ENCODE peak calls at places on chromosomes 13 and 19, in seven cellular contexts. N is GM12878, T is H1, J is SK-N-SH, S is HCT116, U is K562, E is HepG2. F is an unnamed sample.

GRCh38 chr13:114065141-114065925 is 67.1 kb downstream of the RASA3 start:
- DNase-seq in N (no peak), T (peak; percentile 43), J (peak; percentile 90), S (peak; percentile 90), U (peak; percentile 67), E (peak; percentile 16), F (peak; percentile 75)

GRCh38 chr13:70568571-70568970 is 460.3 kb upstream of the KLHL1 start:
- DNase-seq in N (peak; percentile 5), T (no peak), J (peak; percentile 21), S (peak; percentile 19), U (peak; percentile 5), E (peak; percentile 25), F (peak; percentile 27)

GRCh38 chr19:15238639-15239155 is 6.4 kb upstream of the EPHX3 start:
- DNase-seq in N (no peak), T (no peak), J (no peak), S (no peak), U (no peak), E (no peak), F (no peak)

GRCh38 chr13:51767100-51767499 is 36.9 kb downstream of the DHRS12 start:
- DNase-seq in N (no peak), T (no peak), J (no peak), S (no peak), U (no peak), E (no peak), F (no peak)

GRCh38 chr19:2603320-2603719 is 99.2 kb downstream of the GNG7 start:
- DNase-seq in N (no peak), T (no peak), J (no peak), S (no peak), U (no peak), E (no peak), F (no peak)

GRCh38 chr19:44856438-44857083 is 10.5 kb downstream of the NECTIN2 start:
- DNase-seq in N (no peak), T (no peak), J (no peak), S (no peak), U (peak; percentile 39), E (peak; percentile 64), F (no peak)

GRCh38 chr13:110244096-110244830 is 62.7 kb downstream of the COL4A1 start:
- DNase-seq in N (no peak), T (no peak), J (no peak), S (no peak), U (no peak), E (no peak), F (no peak)

GRCh38 chr13:73893833-73894232 is 240.4 kb downstream of the KLF12 start:
- DNase-seq in N (no peak), T (no peak), J (no peak), S (no peak), U (no peak), E (no peak), F (no peak)

GRCh38 chr19:28960986-28961705 is 251.8 kb downstream of the UQCRFS1 start:
- DNase-seq in N (no peak), T (no peak), J (no peak), S (no peak), U (no peak), E (no peak), F (no peak)

GRCh38 chr13:43544011-43544410 is 242.8 kb downstream of the ENOX1 start:
- DNase-seq in N (no peak), T (no peak), J (no peak), S (no peak), U (no peak), E (no peak), F (no peak)

GRCh38 chr13:102293723-102294122 is 108.1 kb downstream of the FGF14 start:
- DNase-seq in N (no peak), T (no peak), J (no peak), S (no peak), U (no peak), E (no peak), F (no peak)

GRCh38 chr13:51785592-51786424 is 18.2 kb downstream of the DHRS12 start:
- DNase-seq in N (no peak), T (no peak), J (peak; percentile 85), S (no peak), U (peak; percentile 10), E (no peak), F (no peak)

GRCh38 chr13:78121001-78121400 is 202.4 kb upstream of the EDNRB start:
- DNase-seq in N (no peak), T (no peak), J (no peak), S (no peak), U (no peak), E (no peak), F (no peak)

DNA sequence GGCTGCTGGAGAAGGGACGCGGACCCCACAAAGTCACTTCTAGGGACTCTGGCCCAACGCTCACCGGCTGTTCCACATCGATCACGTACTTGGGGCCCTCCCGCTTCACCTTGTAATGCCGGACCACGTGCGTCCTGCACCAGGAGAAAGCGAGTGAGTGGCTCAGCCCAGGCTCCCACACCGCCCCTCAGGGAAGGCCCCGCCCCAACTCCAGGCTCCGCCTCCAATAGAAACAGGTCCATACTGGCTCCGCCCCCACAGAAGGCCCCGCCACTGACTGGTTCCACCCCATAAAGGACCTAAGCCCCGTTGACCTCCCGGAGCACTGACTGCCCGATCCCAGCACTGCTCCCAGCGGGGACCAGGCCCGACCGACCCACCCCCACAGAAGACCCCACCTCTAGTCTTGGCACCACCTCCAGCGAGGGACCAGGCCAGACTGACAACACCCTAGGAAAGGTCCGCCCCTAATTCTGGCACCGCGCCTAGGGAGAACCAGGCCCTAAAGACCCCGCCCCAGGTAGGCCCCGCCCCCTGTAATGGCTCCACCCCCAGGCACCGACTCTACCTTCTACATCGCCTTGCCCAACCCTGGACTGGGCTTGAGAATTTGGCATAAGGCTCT is 11.3 kb downstream of the STAP2 start:
- DNase-seq in N (no peak), T (peak; percentile 89), J (peak; percentile 93), S (no peak), U (peak; percentile 91), E (no peak), F (no peak)
- TF ChIP-seq SIN3A in N (no peak), T (peak; percentile 77), J (no peak), S (no peak), U (peak; percentile 68), E (no peak), F (no peak)

GRCh38 chr13:45481688-45482087 is 16.9 kb downstream of the COG3 start:
- DNase-seq in N (no peak), T (no peak), J (no peak), S (no peak), U (no peak), E (no peak), F (no peak)

GRCh38 chr13:45479661-45480060 is 14.9 kb downstream of the COG3 start:
- DNase-seq in N (no peak), T (no peak), J (no peak), S (no peak), U (no peak), E (no peak), F (no peak)

DNA sequence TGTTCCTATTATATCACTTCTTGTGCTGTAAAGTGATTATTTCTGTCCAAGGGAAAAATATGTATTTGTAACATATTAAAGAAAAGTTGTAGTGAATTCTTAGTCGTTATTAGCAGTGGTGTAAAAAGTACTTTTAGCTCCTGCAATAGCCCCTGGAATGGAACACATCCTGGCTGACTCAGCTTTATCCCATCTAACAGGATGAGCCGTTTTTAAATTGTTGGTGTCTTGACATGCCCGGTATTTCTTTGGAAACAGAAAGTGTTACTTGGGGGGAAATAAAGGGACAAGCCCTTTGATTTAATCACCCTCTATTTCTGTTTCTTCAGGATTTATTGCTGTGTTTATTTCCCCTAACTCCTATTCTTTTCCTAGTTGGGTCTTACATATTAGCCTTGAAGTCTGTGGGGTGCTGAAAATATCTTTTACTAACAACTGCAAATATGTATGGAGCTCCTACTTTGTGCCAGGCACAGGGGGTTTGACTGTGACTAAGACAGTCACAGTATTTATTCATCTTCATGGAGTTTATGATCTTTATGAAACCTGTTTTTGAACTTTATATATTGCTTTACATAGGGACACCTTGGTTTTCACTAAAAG is 17.9 kb downstream of the COG3 start:
- DNase-seq in N (no peak), T (no peak), J (no peak), S (no peak), U (no peak), E (no peak), F (no peak)
- H3K4me3 ChIP-seq in N (no peak overlapping the region), T (no peak overlapping the region), J (no peak overlapping the region), S (no peak overlapping the region), U (no peak overlapping the region), E (no peak overlapping the region), F (no peak overlapping the region)

GRCh38 chr13:91112191-91112579 is 235.3 kb upstream of the MIR17HG start:
- DNase-seq in N (no peak), T (no peak), J (no peak), S (no peak), U (no peak), E (no peak), F (no peak)

GRCh38 chr13:91112878-91113277 is 234.6 kb upstream of the MIR17HG start:
- DNase-seq in N (no peak), T (no peak), J (no peak), S (no peak), U (no peak), E (no peak), F (no peak)

GRCh38 chr13:91115776-91116175 is 231.7 kb upstream of the MIR17HG start:
- DNase-seq in N (no peak), T (no peak), J (no peak), S (no peak), U (no peak), E (no peak), F (no peak)

GRCh38 chr13:91108315-91108714 is 239.2 kb upstream of the MIR17HG start:
- DNase-seq in N (no peak), T (no peak), J (no peak), S (no peak), U (no peak), E (no peak), F (no peak)

DNA sequence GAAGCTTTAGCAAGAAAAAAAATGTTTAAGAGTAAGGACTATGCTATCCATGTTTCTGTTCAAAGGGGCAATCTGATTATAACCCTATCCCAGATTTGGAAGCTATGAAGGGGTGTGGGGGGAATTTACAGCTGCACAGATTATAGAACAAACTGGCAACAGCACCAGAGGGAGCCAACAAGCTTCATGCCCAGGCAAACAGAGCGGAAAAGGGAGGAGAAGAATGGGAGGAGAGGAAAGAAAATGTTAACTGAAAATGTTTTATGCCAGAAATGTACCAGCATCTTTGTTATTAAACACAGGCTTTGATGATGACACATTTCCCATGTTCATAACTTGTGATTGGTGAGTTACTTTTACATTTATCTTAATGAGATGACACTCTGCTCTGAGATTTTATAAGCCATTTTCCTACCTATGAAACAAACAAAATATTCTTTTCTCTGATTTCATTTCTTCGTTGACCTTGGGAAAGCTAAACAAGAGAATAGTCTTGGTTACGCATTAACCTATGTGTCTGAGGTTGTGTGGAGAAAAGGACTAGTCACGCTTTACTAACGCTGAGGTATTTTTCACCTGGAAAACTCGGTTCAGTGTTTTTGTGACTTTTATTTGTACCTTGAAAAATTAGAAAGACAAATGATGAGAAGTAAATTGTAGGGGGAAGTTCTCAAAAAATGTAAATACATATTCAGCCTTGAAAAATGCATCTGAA is 235.9 kb upstream of the MIR17HG start:
- DNase-seq in N (no peak), T (no peak), J (no peak), S (no peak), U (no peak), E (no peak), F (no peak)
- TF ChIP-seq CTCF in N (no peak), T (no peak), J (no peak), S (no peak), U (no peak), E (no peak), F (no peak)

DNA sequence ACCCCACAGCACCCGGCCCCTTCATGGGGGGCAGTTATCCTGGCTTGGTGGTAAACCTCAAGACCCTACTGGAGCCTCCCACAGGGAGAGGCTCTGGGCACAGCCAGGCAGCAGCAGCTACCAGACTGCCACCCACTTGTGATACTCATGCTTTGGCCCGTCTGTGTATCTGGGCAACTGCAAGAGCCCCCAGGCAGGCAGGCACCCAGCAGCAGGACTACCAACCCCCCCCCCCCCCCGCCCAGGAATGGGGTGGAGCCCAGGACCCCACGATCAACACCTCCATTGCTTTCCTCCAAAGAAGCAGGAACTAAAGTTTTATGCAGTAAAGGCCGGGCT is 896 bp upstream of the LYL1 start:
- DNase-seq in N (no peak), T (no peak), J (no peak), S (no peak), U (peak; percentile 30), E (no peak), F (no peak)
- TF ChIP-seq SIN3A in N (no peak), T (no peak), J (no peak), S (no peak), U (no peak), E (no peak), F (no peak)